ENCODE peak calls at places on chromosomes 1 and 21, in ten cellular contexts. One of them, this sample, is unnamed.

GRCh38 chr1:95179205-95180001 is 54.6 kb upstream of the RWDD3 start:
- DNase-seq in Caco-2: no peak
- DNase-seq in CD8-positive, alpha-beta memory T cell: no peak
- DNase-seq in IMR-90: no peak
- DNase-seq in kidney epithelial cell: no peak
- DNase-seq in NT2/D1: no peak
- DNase-seq in ovary: no peak
- DNase-seq in left ventricle myocardium inferior: no peak
- DNase-seq in heart left ventricle: no peak
- DNase-seq in HepG2: no peak
- DNase-seq in this sample: no peak

GRCh38 chr21:42079008-42079938 is 8.2 kb downstream of the UMODL1 start:
- DNase-seq in Caco-2: no peak
- DNase-seq in CD8-positive, alpha-beta memory T cell: no peak
- DNase-seq in IMR-90: no peak
- DNase-seq in kidney epithelial cell: no peak
- DNase-seq in NT2/D1: no peak
- DNase-seq in ovary: no peak
- DNase-seq in left ventricle myocardium inferior: no peak
- DNase-seq in heart left ventricle: no peak
- DNase-seq in HepG2: no peak
- DNase-seq in this sample: no peak

GRCh38 chr1:183926978-183927377 is 110.5 kb downstream of the COLGALT2 start:
- DNase-seq in Caco-2: peak; percentile 40
- DNase-seq in CD8-positive, alpha-beta memory T cell: no peak
- DNase-seq in IMR-90: peak; percentile 75
- DNase-seq in kidney epithelial cell: no peak
- DNase-seq in NT2/D1: no peak
- DNase-seq in ovary: no peak
- DNase-seq in left ventricle myocardium inferior: no peak
- DNase-seq in heart left ventricle: no peak
- DNase-seq in HepG2: no peak
- DNase-seq in this sample: no peak

GRCh38 chr1:185360714-185361113 is 43.7 kb upstream of the IVNS1ABP start:
- DNase-seq in Caco-2: no peak
- DNase-seq in CD8-positive, alpha-beta memory T cell: no peak
- DNase-seq in IMR-90: peak; percentile 50
- DNase-seq in kidney epithelial cell: no peak
- DNase-seq in NT2/D1: no peak
- DNase-seq in ovary: no peak
- DNase-seq in left ventricle myocardium inferior: no peak
- DNase-seq in heart left ventricle: no peak
- DNase-seq in HepG2: no peak
- DNase-seq in this sample: no peak

GRCh38 chr1:153431002-153431401 is 14.7 kb downstream of the S100A7A start:
- DNase-seq in Caco-2: no peak
- DNase-seq in CD8-positive, alpha-beta memory T cell: no peak
- DNase-seq in IMR-90: no peak
- DNase-seq in kidney epithelial cell: no peak
- DNase-seq in NT2/D1: no peak
- DNase-seq in ovary: no peak
- DNase-seq in left ventricle myocardium inferior: no peak
- DNase-seq in heart left ventricle: no peak
- DNase-seq in HepG2: no peak
- DNase-seq in this sample: no peak

GRCh38 chr1:231295938-231296337 is 41.7 kb downstream of the EXOC8 start:
- DNase-seq in Caco-2: no peak
- DNase-seq in CD8-positive, alpha-beta memory T cell: no peak
- DNase-seq in IMR-90: no peak
- DNase-seq in kidney epithelial cell: no peak
- DNase-seq in NT2/D1: no peak
- DNase-seq in ovary: no peak
- DNase-seq in left ventricle myocardium inferior: no peak
- DNase-seq in heart left ventricle: no peak
- DNase-seq in HepG2: no peak
- DNase-seq in this sample: no peak

GRCh38 chr21:35227774-35228173 is 178.7 kb upstream of the RUNX1 start:
- DNase-seq in Caco-2: no peak
- DNase-seq in CD8-positive, alpha-beta memory T cell: no peak
- DNase-seq in IMR-90: no peak
- DNase-seq in kidney epithelial cell: no peak
- DNase-seq in NT2/D1: no peak
- DNase-seq in ovary: no peak
- DNase-seq in left ventricle myocardium inferior: no peak
- DNase-seq in heart left ventricle: no peak
- DNase-seq in HepG2: no peak
- DNase-seq in this sample: peak; percentile 68

GRCh38 chr1:232987046-232987445 is 36.6 kb downstream of the NTPCR start:
- DNase-seq in Caco-2: no peak
- DNase-seq in CD8-positive, alpha-beta memory T cell: no peak
- DNase-seq in IMR-90: no peak
- DNase-seq in kidney epithelial cell: no peak
- DNase-seq in NT2/D1: no peak
- DNase-seq in ovary: no peak
- DNase-seq in left ventricle myocardium inferior: no peak
- DNase-seq in heart left ventricle: no peak
- DNase-seq in HepG2: no peak
- DNase-seq in this sample: no peak

GRCh38 chr1:91725961-91726704 is 159.8 kb downstream of the TGFBR3 start:
- DNase-seq in Caco-2: no peak
- DNase-seq in CD8-positive, alpha-beta memory T cell: no peak
- DNase-seq in IMR-90: peak; percentile 97
- DNase-seq in kidney epithelial cell: no peak
- DNase-seq in NT2/D1: no peak
- DNase-seq in ovary: peak; percentile 79
- DNase-seq in left ventricle myocardium inferior: no peak
- DNase-seq in heart left ventricle: no peak
- DNase-seq in HepG2: peak; percentile 40
- DNase-seq in this sample: no peak

GRCh38 chr1:16367258-16367967 is 371 bp downstream of the SZRD1 start:
- DNase-seq in Caco-2: peak; percentile 78
- DNase-seq in CD8-positive, alpha-beta memory T cell: peak; percentile 89
- DNase-seq in IMR-90: peak; percentile 85
- DNase-seq in kidney epithelial cell: peak; percentile 67
- DNase-seq in NT2/D1: no peak
- DNase-seq in ovary: peak; percentile 87
- DNase-seq in left ventricle myocardium inferior: peak; percentile 82
- DNase-seq in heart left ventricle: peak; percentile 90
- DNase-seq in HepG2: peak; percentile 45
- DNase-seq in this sample: peak; percentile 92

GRCh38 chr1:27971674-27972073 is 11.9 kb downstream of the XKR8 start:
- DNase-seq in Caco-2: no peak
- DNase-seq in CD8-positive, alpha-beta memory T cell: no peak
- DNase-seq in IMR-90: no peak
- DNase-seq in kidney epithelial cell: no peak
- DNase-seq in NT2/D1: no peak
- DNase-seq in ovary: no peak
- DNase-seq in left ventricle myocardium inferior: no peak
- DNase-seq in heart left ventricle: no peak
- DNase-seq in HepG2: no peak
- DNase-seq in this sample: no peak

GRCh38 chr1:119651133-119651532 is 3.1 kb upstream of the ZNF697 start:
- DNase-seq in Caco-2: no peak
- DNase-seq in CD8-positive, alpha-beta memory T cell: no peak
- DNase-seq in IMR-90: no peak
- DNase-seq in kidney epithelial cell: no peak
- DNase-seq in NT2/D1: no peak
- DNase-seq in ovary: no peak
- DNase-seq in left ventricle myocardium inferior: no peak
- DNase-seq in heart left ventricle: no peak
- DNase-seq in HepG2: no peak
- DNase-seq in this sample: no peak

GRCh38 chr1:119653135-119653838 is 5.2 kb upstream of the ZNF697 start:
- DNase-seq in Caco-2: no peak
- DNase-seq in CD8-positive, alpha-beta memory T cell: no peak
- DNase-seq in IMR-90: no peak
- DNase-seq in kidney epithelial cell: no peak
- DNase-seq in NT2/D1: no peak
- DNase-seq in ovary: no peak
- DNase-seq in left ventricle myocardium inferior: no peak
- DNase-seq in heart left ventricle: no peak
- DNase-seq in HepG2: no peak
- DNase-seq in this sample: no peak

GRCh38 chr1:119653839-119654170 is 5.7 kb upstream of the ZNF697 start:
- DNase-seq in Caco-2: no peak
- DNase-seq in CD8-positive, alpha-beta memory T cell: no peak
- DNase-seq in IMR-90: peak; percentile 18
- DNase-seq in kidney epithelial cell: no peak
- DNase-seq in NT2/D1: no peak
- DNase-seq in ovary: no peak
- DNase-seq in left ventricle myocardium inferior: no peak
- DNase-seq in heart left ventricle: no peak
- DNase-seq in HepG2: no peak
- DNase-seq in this sample: no peak

GRCh38 chr1:119651641-119652040 is 3.6 kb upstream of the ZNF697 start:
- DNase-seq in Caco-2: no peak
- DNase-seq in CD8-positive, alpha-beta memory T cell: no peak
- DNase-seq in IMR-90: no peak
- DNase-seq in kidney epithelial cell: no peak
- DNase-seq in NT2/D1: no peak
- DNase-seq in ovary: no peak
- DNase-seq in left ventricle myocardium inferior: no peak
- DNase-seq in heart left ventricle: no peak
- DNase-seq in HepG2: no peak
- DNase-seq in this sample: no peak

GRCh38 chr1:119652587-119652986 is 4.5 kb upstream of the ZNF697 start:
- DNase-seq in Caco-2: no peak
- DNase-seq in CD8-positive, alpha-beta memory T cell: no peak
- DNase-seq in IMR-90: no peak
- DNase-seq in kidney epithelial cell: no peak
- DNase-seq in NT2/D1: no peak
- DNase-seq in ovary: no peak
- DNase-seq in left ventricle myocardium inferior: no peak
- DNase-seq in heart left ventricle: no peak
- DNase-seq in HepG2: no peak
- DNase-seq in this sample: no peak
- H3K36me3 ChIP-seq in Caco-2: no peaks in the 10 kb centered on the region
- H3K36me3 ChIP-seq in CD8-positive, alpha-beta memory T cell: no peaks in the 10 kb centered on the region
- H3K36me3 ChIP-seq in IMR-90: no peaks in the 10 kb centered on the region
- H3K36me3 ChIP-seq in kidney epithelial cell: no peaks in the 10 kb centered on the region
- H3K36me3 ChIP-seq in NT2/D1: no peaks in the 10 kb centered on the region
- H3K36me3 ChIP-seq in ovary: no peaks in the 10 kb centered on the region
- H3K36me3 ChIP-seq in left ventricle myocardium inferior: no peaks in the 10 kb centered on the region
- H3K36me3 ChIP-seq in heart left ventricle: no peaks in the 10 kb centered on the region
- H3K36me3 ChIP-seq in HepG2: no peaks in the 10 kb centered on the region
- H3K36me3 ChIP-seq in this sample: no peaks in the 10 kb centered on the region

GRCh38 chr1:47725732-47726495 is 271.3 kb downstream of the TRABD2B start:
- DNase-seq in Caco-2: peak; percentile 77
- DNase-seq in CD8-positive, alpha-beta memory T cell: peak; percentile 27
- DNase-seq in IMR-90: peak; percentile 63
- DNase-seq in kidney epithelial cell: no peak
- DNase-seq in NT2/D1: peak; percentile 90
- DNase-seq in ovary: peak; percentile 53
- DNase-seq in left ventricle myocardium inferior: peak; percentile 73
- DNase-seq in heart left ventricle: peak; percentile 71
- DNase-seq in HepG2: peak; percentile 43
- DNase-seq in this sample: no peak
- H3K4me3 ChIP-seq in Caco-2: no peak overlapping the region
- H3K4me3 ChIP-seq in CD8-positive, alpha-beta memory T cell: no peak overlapping the region
- H3K4me3 ChIP-seq in IMR-90: no peak overlapping the region
- H3K4me3 ChIP-seq in kidney epithelial cell: no peak overlapping the region
- H3K4me3 ChIP-seq in NT2/D1: peak overlapping the region; percentile 33
- H3K4me3 ChIP-seq in ovary: no peak overlapping the region
- H3K4me3 ChIP-seq in left ventricle myocardium inferior: peak overlapping the region; percentile 51
- H3K4me3 ChIP-seq in heart left ventricle: peak overlapping the region; percentile 21
- H3K4me3 ChIP-seq in HepG2: no peak overlapping the region
- H3K4me3 ChIP-seq in this sample: no peak overlapping the region

DNA sequence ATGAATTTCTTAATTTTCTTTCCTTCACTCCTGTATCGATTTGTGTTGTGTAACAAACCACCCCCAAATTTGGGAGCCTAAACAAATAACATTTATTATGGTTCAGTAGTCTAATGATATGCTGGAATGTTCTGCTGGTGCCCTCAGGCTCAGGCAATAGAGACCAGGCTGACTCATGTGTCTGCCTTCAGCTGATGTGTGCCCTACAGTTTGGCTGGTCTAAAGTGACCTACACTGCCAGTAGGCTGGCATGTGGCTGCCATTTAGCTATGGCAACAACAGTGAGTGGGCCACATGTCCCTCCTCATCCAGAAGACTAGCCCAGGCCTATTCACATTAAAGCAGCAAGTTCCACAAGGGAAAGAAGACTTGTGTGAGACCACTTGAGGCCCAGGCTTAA is 115.8 kb downstream of the PTPRC start:
- DNase-seq in Caco-2: no peak
- DNase-seq in CD8-positive, alpha-beta memory T cell: no peak
- DNase-seq in IMR-90: no peak
- DNase-seq in kidney epithelial cell: no peak
- DNase-seq in NT2/D1: no peak
- DNase-seq in ovary: no peak
- DNase-seq in left ventricle myocardium inferior: no peak
- DNase-seq in heart left ventricle: no peak
- DNase-seq in HepG2: no peak
- DNase-seq in this sample: no peak
- H3K36me3 ChIP-seq in Caco-2: no peaks in the 10 kb centered on the region
- H3K36me3 ChIP-seq in CD8-positive, alpha-beta memory T cell: peaks cover 60% of the 10 kb centered on the region
- H3K36me3 ChIP-seq in IMR-90: no peaks in the 10 kb centered on the region
- H3K36me3 ChIP-seq in kidney epithelial cell: no peaks in the 10 kb centered on the region
- H3K36me3 ChIP-seq in NT2/D1: no peaks in the 10 kb centered on the region
- H3K36me3 ChIP-seq in ovary: no peaks in the 10 kb centered on the region
- H3K36me3 ChIP-seq in left ventricle myocardium inferior: no peaks in the 10 kb centered on the region
- H3K36me3 ChIP-seq in heart left ventricle: no peaks in the 10 kb centered on the region
- H3K36me3 ChIP-seq in HepG2: no peaks in the 10 kb centered on the region
- H3K36me3 ChIP-seq in this sample: peaks cover 7% of the 10 kb centered on the region

DNA sequence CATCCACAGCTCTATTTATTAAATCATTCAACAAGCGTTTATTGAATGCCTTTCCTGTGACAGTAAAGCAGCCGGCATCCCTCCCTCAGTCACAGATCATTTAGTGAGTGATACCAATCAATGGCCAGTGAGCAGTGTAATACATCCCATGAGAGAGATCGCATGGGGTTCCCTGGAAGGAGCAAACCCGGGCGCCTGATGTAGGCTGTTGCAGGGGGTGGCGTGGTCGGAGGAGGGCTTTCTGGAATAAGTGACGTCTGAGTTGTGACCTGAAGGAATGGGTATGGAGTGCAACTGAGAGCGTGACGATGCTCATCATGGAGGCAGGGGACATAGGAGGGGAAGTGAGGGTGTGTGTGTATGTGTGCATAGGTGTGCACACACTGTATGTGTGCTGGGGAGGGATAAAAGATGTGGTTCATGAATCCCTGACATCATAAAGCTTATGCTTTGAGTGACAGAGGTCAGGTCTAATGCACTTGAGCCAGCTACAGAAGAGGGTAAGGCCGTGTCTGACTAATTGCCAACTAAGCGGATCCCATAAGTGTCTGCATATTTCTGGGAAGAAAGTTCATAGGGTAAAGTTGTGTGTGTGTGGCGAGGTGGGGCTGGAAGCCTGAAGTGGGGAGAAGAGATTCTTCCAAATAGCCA is 6.5 kb downstream of the FCMR start:
- DNase-seq in Caco-2: no peak
- DNase-seq in CD8-positive, alpha-beta memory T cell: no peak
- DNase-seq in IMR-90: no peak
- DNase-seq in kidney epithelial cell: no peak
- DNase-seq in NT2/D1: no peak
- DNase-seq in ovary: no peak
- DNase-seq in left ventricle myocardium inferior: no peak
- DNase-seq in heart left ventricle: no peak
- DNase-seq in HepG2: no peak
- DNase-seq in this sample: no peak
- H3K4me3 ChIP-seq in Caco-2: no peak overlapping the region
- H3K4me3 ChIP-seq in CD8-positive, alpha-beta memory T cell: peak overlapping the region; percentile 81
- H3K4me3 ChIP-seq in IMR-90: no peak overlapping the region
- H3K4me3 ChIP-seq in kidney epithelial cell: no peak overlapping the region
- H3K4me3 ChIP-seq in NT2/D1: no peak overlapping the region
- H3K4me3 ChIP-seq in ovary: no peak overlapping the region
- H3K4me3 ChIP-seq in left ventricle myocardium inferior: no peak overlapping the region
- H3K4me3 ChIP-seq in heart left ventricle: no peak overlapping the region
- H3K4me3 ChIP-seq in HepG2: no peak overlapping the region
- H3K4me3 ChIP-seq in this sample: no peak overlapping the region

GRCh38 chr21:30425826-30426225 is at the start of gene KRTAP13-3:
- DNase-seq in Caco-2: no peak
- DNase-seq in CD8-positive, alpha-beta memory T cell: no peak
- DNase-seq in IMR-90: no peak
- DNase-seq in kidney epithelial cell: no peak
- DNase-seq in NT2/D1: no peak
- DNase-seq in ovary: no peak
- DNase-seq in left ventricle myocardium inferior: no peak
- DNase-seq in heart left ventricle: no peak
- DNase-seq in HepG2: no peak
- DNase-seq in this sample: no peak
- H3K36me3 ChIP-seq in Caco-2: no peaks in the 10 kb centered on the region
- H3K36me3 ChIP-seq in CD8-positive, alpha-beta memory T cell: no peaks in the 10 kb centered on the region
- H3K36me3 ChIP-seq in IMR-90: no peaks in the 10 kb centered on the region
- H3K36me3 ChIP-seq in kidney epithelial cell: no peaks in the 10 kb centered on the region
- H3K36me3 ChIP-seq in NT2/D1: no peaks in the 10 kb centered on the region
- H3K36me3 ChIP-seq in ovary: no peaks in the 10 kb centered on the region
- H3K36me3 ChIP-seq in left ventricle myocardium inferior: no peaks in the 10 kb centered on the region
- H3K36me3 ChIP-seq in heart left ventricle: no peaks in the 10 kb centered on the region
- H3K36me3 ChIP-seq in HepG2: no peaks in the 10 kb centered on the region
- H3K36me3 ChIP-seq in this sample: no peaks in the 10 kb centered on the region

This sample was measured in GM06990.